ENCODE peak calls at places on chromosomes 16 and 17, in five cellular contexts. A is activated T-cell treated with anti-CD3 and anti-CD28 coated beads, Interleukin-2, amount 50 U/mL, for 72 hours; Q is M059J; G is IMR-90; I is cardiac fibroblast. P is an unnamed sample.

GRCh38 chr16:3756113-3756512 is 38.8 kb upstream of the TRAP1 start:
- DNase-seq in I (no peak), A (no peak), Q (no peak), G (no peak), P (no peak)

GRCh38 chr17:55722742-55723487 is at the start of gene TMEM100:
- DNase-seq in Q (peak; percentile 76), I (peak; percentile 95), A (no peak), G (peak; percentile 78), P (peak; percentile 93)

GRCh38 chr16:9901-10665 is 43.3 kb downstream of the POLR3K start:
- DNase-seq in Q (no peak), G (no peak), I (no peak), A (no peak), P (no peak)

GRCh38 chr16:89096768-89097527 is 3.3 kb downstream of the ACSF3 start:
- DNase-seq in A (peak; percentile 75), G (peak; percentile 12), Q (no peak), I (no peak), P (no peak)

GRCh38 chr16:48542020-48542473 is 67.9 kb downstream of the N4BP1 start:
- DNase-seq in A (no peak), Q (peak; percentile 30), I (peak; percentile 69), G (peak; percentile 54), P (peak; percentile 64)

GRCh38 chr16:67349172-67349571 is 22.6 kb downstream of the LRRC36 start:
- DNase-seq in G (peak; percentile 44), A (no peak), I (peak; percentile 54), Q (peak; percentile 37), P (peak; percentile 49)

GRCh38 chr16:73126453-73126853 is 78.5 kb upstream of the ZFHX3 start:
- DNase-seq in G (peak; percentile 61), Q (peak; percentile 5), A (no peak), I (peak; percentile 87), P (peak; percentile 76)

GRCh38 chr17:75406222-75406615 is 741 bp upstream of the GRB2 start:
- DNase-seq in I (no peak), Q (peak; percentile 31), G (no peak), A (no peak), P (no peak)

GRCh38 chr17:5921919-5922318 is 148.3 kb upstream of the WSCD1 start:
- DNase-seq in A (no peak), Q (peak; percentile 82), I (no peak), G (no peak), P (peak; percentile 12)

GRCh38 chr16:75074920-75075687 is 41.5 kb downstream of the LDHD start:
- DNase-seq in Q (no peak), I (no peak), G (no peak), A (peak; percentile 89), P (no peak)

GRCh38 chr17:50689956-50690886 is 17.5 kb downstream of the ANKRD40 start:
- DNase-seq in G (no peak), A (no peak), Q (peak; percentile 49), I (no peak), P (no peak)

GRCh38 chr17:63675231-63675606 is 24.7 kb downstream of the LIMD2 start:
- DNase-seq in A (no peak), Q (peak; percentile 35), G (no peak), I (peak; percentile 42), P (peak; percentile 33)

P was measured in mesenchymal stem cell.